ENCODE peak calls at places on chromosomes 1 and 21, in four cellular contexts. S is AG09319, X is cardiac muscle cell, A is epithelial cell of esophagus. N is an unnamed sample.

GRCh38 chr1:47257224-47257623 is 25.2 kb upstream of the TAL1 start:
- DNase-seq in S (no peak), X (no peak), A (no peak), N (no peak)

GRCh38 chr1:46199233-46199749 is 1.1 kb upstream of the POMGNT1 start:
- DNase-seq in S (no peak), X (no peak), A (no peak), N (no peak)

GRCh38 chr1:176801553-176802020 is 338.6 kb downstream of the PAPPA2 start:
- DNase-seq in S (no peak), X (no peak), A (no peak), N (no peak)

GRCh38 chr1:11204396-11205190 is 15.4 kb downstream of the ANGPTL7 start:
- DNase-seq in S (no peak), X (no peak), A (peak), N (no peak)

GRCh38 chr1:187001198-187001904 is 172.6 kb downstream of the PLA2G4A start:
- DNase-seq in S (peak), X (peak), A (peak), N (no peak)

GRCh38 chr1:4108741-4109625 is 208.9 kb upstream of the C1orf174 start:
- DNase-seq in S (no peak), X (no peak), A (no peak), N (no peak)

GRCh38 chr1:6052543-6053205 is 7.0 kb downstream of the KCNAB2 start:
- DNase-seq in S (peak), X (peak), A (peak), N (peak)

GRCh38 chr1:26034504-26035202 is 11.3 kb downstream of the SLC30A2 start:
- DNase-seq in S (no peak), X (no peak), A (no peak), N (no peak)

GRCh38 chr1:9651220-9651564 is 339 bp upstream of the PIK3CD start:
- DNase-seq in S (no peak), X (no peak), A (no peak), N (no peak)

GRCh38 chr1:28370220-28371010 is 875 bp downstream of the PHACTR4 start:
- DNase-seq in S (no peak), X (peak), A (peak), N (peak)

GRCh38 chr1:38778521-38778920 is 81.1 kb downstream of the RRAGC start:
- DNase-seq in S (no peak), X (no peak), A (no peak), N (no peak)

DNA sequence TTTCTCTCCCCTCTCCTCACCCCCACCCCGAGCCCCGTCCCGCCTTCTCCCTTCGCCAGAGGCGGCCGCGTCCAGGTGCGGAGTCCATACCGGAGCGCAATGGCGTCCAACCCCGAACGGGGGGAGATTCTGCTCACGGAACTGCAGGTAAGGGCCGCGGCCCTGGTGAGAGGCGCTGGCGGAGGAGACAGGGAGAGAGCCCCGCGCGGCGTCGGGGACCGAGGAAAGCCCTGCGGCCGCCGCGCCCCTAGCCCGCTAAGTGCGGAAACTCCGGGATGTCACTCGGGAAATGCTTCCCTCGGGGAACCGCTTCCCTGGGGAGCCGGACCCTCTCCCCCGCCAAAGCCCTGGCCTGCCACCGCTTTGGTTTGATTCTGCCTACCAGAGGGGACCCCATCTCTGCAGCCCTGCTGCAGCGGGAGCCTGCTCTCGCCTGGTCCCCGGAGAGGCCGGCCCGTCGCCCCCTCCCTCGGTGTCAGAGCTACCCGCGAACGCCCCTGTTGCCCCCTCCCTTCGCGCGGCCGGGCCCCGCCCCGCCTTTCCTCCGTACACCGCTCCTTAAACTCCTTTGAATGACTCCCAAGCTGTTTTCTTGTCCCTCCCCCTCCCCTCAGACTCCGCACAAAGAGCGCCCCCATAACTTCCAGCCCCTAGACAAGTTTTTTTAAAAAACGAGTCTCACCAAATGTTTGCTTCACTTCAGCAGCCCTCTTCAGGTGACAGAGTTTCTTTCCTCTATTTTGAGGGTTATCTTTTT is 587 bp downstream of the PKN2 start:
- DNase-seq in S (no peak), X (peak), A (peak), N (peak)
- TF ChIP-seq CTCF in S (no peak), X (no peak), A (no peak), N (peak)

DNA sequence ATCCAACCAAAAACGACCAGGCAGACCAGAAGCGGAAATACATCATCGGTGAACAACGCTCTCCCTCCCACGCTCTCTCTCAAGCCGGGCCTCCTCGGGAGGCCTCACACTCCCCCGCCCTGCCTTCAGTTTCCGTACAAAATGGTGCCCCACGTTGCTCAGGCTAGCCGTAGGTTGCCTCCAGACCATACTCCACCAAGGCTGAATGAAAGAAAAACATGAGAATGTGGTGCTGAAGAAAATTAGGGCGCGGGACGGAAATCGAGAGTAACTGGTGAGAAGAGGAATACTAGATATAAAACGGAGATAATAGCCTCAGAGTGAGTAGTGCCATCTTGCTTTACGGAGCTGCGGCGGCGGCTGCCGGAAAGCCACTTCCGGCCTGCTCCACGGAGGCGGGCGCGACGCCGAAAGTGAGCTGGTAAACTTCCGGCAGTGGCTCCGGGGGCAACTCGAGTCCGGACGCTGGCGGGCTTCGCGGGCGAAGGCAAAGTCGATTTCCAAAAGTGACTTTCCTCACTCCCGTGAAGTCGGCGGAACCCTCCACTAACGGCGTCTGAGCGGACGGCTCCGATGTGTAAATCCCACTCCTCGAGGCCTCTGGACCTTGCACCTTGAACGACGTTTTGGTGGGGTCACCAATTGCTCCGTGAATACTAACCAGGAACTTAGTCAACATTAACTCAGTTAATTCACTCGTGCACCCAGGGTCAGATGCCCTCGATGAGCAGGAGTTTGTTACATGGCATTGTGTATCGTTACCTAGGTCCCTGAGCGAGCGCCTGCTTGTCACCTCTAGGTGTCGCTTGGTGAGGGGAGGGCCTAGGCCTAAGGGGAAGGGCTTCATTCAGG is at the start of gene SH3BP5L:
- DNase-seq in S (peak), X (peak), A (peak), N (peak)
- TF ChIP-seq CTCF in S (peak), X (peak), A (peak), N (peak)

GRCh38 chr21:36697473-36698159 is 1.3 kb upstream of the SIM2 start:
- DNase-seq in S (no peak), X (no peak), A (no peak), N (peak)

GRCh38 chr21:36696390-36696639 is 2.6 kb upstream of the SIM2 start:
- DNase-seq in S (no peak), X (no peak), A (no peak), N (no peak)

GRCh38 chr21:36698160-36699025 is 522 bp upstream of the SIM2 start:
- DNase-seq in S (no peak), X (no peak), A (no peak), N (peak)

GRCh38 chr21:36695671-36696389 is 3.1 kb upstream of the SIM2 start:
- DNase-seq in S (no peak), X (no peak), A (no peak), N (peak)

GRCh38 chr21:36696640-36697472 is 2.1 kb upstream of the SIM2 start:
- DNase-seq in S (no peak), X (no peak), A (no peak), N (peak)
- TF ChIP-seq CTCF in S (no peak), X (no peak), A (no peak), N (no peak)

GRCh38 chr21:26834181-26834945 is 10.8 kb downstream of the ADAMTS1 start:
- DNase-seq in S (no peak), X (peak), A (peak), N (no peak)
- TF ChIP-seq CTCF in S (peak), X (peak), A (peak), N (peak)

DNA sequence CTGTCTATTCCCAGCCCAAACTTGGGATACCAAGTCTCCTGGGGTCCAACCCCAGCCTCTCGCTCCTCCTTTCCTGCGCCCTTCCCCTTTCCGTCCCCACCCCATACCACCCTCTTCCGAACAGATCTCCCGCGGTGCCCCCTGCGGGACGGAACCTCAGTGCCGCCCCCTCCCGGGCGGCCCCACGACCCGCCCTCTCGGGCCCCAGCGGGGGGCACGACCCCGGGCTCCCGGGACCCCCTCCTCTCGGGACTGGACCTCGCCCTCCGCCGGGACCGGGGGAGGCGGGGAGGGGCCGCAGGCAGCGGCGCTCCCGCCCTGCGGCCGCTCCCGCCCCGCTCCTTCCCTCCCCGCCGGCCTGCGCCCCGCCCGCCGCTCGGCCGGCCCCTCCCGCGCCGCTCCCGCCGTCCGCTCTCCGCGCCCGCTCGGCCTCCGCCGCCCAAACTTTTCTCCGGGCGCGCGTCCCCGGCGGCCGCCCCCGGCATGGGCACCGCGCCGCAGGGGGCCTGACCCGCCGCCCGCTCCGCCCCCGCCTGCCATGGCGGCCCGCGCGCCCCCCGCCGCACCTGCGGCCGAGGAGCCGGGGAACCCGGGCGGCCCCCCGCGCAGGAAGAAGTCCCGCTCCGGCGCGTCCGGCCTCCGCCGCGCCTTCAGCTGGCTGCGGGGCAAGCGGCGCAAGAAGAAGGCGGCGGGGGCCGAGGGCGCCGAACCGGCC is 39.0 kb upstream of the SYNC start:
- DNase-seq in S (no peak), X (no peak), A (no peak), N (no peak)
- TF ChIP-seq CTCF in S (peak), X (peak), A (no peak), N (peak)

GRCh38 chr1:234865171-234866006 is 255.4 kb upstream of the IRF2BP2 start:
- DNase-seq in S (no peak), X (no peak), A (no peak), N (no peak)
- TF ChIP-seq CTCF in S (no peak), X (no peak), A (no peak), N (no peak)

DNA sequence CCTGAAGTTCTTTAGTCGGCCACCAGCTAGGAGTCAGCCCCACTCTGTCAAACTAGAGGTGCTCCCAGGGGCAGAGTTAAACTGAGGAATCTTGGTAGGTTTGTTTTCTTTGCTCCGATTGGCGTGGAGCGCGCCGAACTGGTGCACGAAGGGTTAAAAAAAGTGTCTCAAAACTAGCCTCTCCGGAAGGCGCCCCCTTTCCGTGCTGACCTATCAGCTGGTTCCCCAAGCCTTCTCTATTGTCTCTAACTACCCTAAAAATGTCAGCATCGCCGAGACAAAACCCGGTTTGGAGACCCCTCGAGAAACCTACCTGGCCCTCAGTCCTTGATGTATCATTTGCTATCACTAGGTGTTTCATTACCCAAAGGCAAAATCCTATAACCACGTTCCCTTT is 2.2 kb downstream of the TGFB2 start:
- DNase-seq in S (no peak), X (peak), A (peak), N (no peak)
- TF ChIP-seq CTCF in S (peak), X (no peak), A (no peak), N (no peak)